ENCODE peak calls at places on chromosomes 6 and 20, in ten cellular contexts. I is NCI-H1694 treated with DMSO at 0.1 percent for 48 hours, R is nephron progenitor cell, G is SW 1271, E is lower lobe of right lung, O is heart left ventricle, K is germinal center, S is psoas muscle, W is naive B cell, A is HCEC 1CT. X is an unnamed sample.

GRCh38 chr20:49386848-49387605 is 95.4 kb downstream of the KCNB1 start:
- DNase-seq in I (peak; percentile 37), R (no peak), G (no peak), E (no peak), O (no peak), K (no peak), S (no peak), W (no peak), A (no peak), X (no peak)

GRCh38 chr6:31473780-31474725 is 23.9 kb upstream of the MICB start:
- DNase-seq in I (no peak), R (no peak), G (no peak), E (no peak), O (no peak), K (no peak), S (no peak), W (no peak), A (peak; percentile 50), X (no peak)

GRCh38 chr6:14818422-14818884 is 427.4 kb upstream of the JARID2 start:
- DNase-seq in I (no peak), R (no peak), G (no peak), E (no peak), O (peak; percentile 35), K (no peak), S (no peak), W (no peak), A (no peak), X (no peak)

GRCh38 chr6:38957426-38957825 is 91.2 kb upstream of the GLP1R start:
- DNase-seq in I (no peak), R (no peak), G (no peak), E (no peak), O (no peak), K (no peak), S (no peak), W (no peak), A (no peak), X (no peak)

GRCh38 chr6:110329729-110330436 is 28.3 kb downstream of the METTL24 start:
- DNase-seq in I (no peak), R (peak; percentile 33), G (no peak), E (no peak), O (no peak), K (no peak), S (no peak), W (no peak), A (no peak), X (no peak)

GRCh38 chr20:51326241-51326819 is 216.2 kb downstream of the NFATC2 start:
- DNase-seq in I (peak; percentile 31), R (peak; percentile 66), G (peak; percentile 22), E (peak; percentile 61), O (no peak), K (peak; percentile 29), S (no peak), W (peak; percentile 26), A (peak; percentile 56), X (peak; percentile 25)

GRCh38 chr6:169023161-169023874 is 230.3 kb downstream of the THBS2 start:
- DNase-seq in I (no peak), R (no peak), G (no peak), E (no peak), O (no peak), K (no peak), S (no peak), W (no peak), A (no peak), X (no peak)

GRCh38 chr6:15431762-15432495 is 186.1 kb downstream of the JARID2 start:
- DNase-seq in I (no peak), R (no peak), G (no peak), E (peak; percentile 57), O (no peak), K (no peak), S (peak; percentile 45), W (no peak), A (no peak), X (no peak)

GRCh38 chr6:107185570-107185969 is 70.3 kb upstream of the BEND3 start:
- DNase-seq in I (peak; percentile 29), R (peak; percentile 9), G (no peak), E (no peak), O (no peak), K (no peak), S (no peak), W (no peak), A (peak; percentile 32), X (peak; percentile 46)

GRCh38 chr6:39330476-39330875 is 8.0 kb upstream of the KCNK16 start:
- DNase-seq in I (peak; percentile 15), R (no peak), G (no peak), E (no peak), O (peak; percentile 32), K (no peak), S (no peak), W (no peak), A (no peak), X (no peak)

GRCh38 chr20:64096535-64096934 is 10.8 kb downstream of the NPBWR2 start:
- DNase-seq in I (no peak), R (no peak), G (no peak), E (no peak), O (no peak), K (no peak), S (no peak), W (no peak), A (no peak), X (no peak)

GRCh38 chr6:80163754-80164187 is 57.3 kb downstream of the BCKDHB start:
- DNase-seq in I (no peak), R (no peak), G (no peak), E (no peak), O (no peak), K (peak; percentile 11), S (no peak), W (peak; percentile 19), A (peak; percentile 86), X (no peak)

GRCh38 chr6:111921108-111921507 is 47.9 kb upstream of the FYN start:
- DNase-seq in I (no peak), R (no peak), G (no peak), E (no peak), O (no peak), K (no peak), S (no peak), W (no peak), A (no peak), X (no peak)

GRCh38 chr6:149336529-149336928 is 19.0 kb downstream of the TAB2 start:
- DNase-seq in I (no peak), R (no peak), G (no peak), E (no peak), O (no peak), K (no peak), S (no peak), W (no peak), A (no peak), X (no peak)

X was measured in HEK293T.